ENCODE peak calls at places on chromosomes 13 and 19, in ten cellular contexts. J is Peyer's patch, L is heart left ventricle, K is kidney, D is fibroblast of mammary gland, P is H9, M is glutamatergic neuron, C is endodermal cell, W is left lung, X is HFFc6. Z is an unnamed sample.
A peak's percentile ranks its signal among the peaks of the same experiment; 100 is the strongest.

GRCh38 chr19:43498233-43498830 is 6.2 kb downstream of the PHLDB3 start:
- DNase-seq in C (no peak), D (no peak), W (no peak), J (no peak), X (no peak), L (no peak), M (no peak), K (no peak), P (no peak), Z (no peak)

GRCh38 chr19:55179570-55180484 is at the start of gene SYT5:
- DNase-seq in C (peak; percentile 89), X (no peak), J (peak; percentile 58), P (peak; percentile 69), M (peak; percentile 56), K (no peak), L (peak; percentile 73), W (no peak), D (no peak), Z (no peak)

GRCh38 chr19:19429361-19429760 is 23.9 kb downstream of the GATAD2A start:
- DNase-seq in L (no peak), J (no peak), C (no peak), P (no peak), M (no peak), D (no peak), X (no peak), K (no peak), W (no peak), Z (no peak)

GRCh38 chr19:41939861-41940442 is 11.7 kb upstream of the ERFL start:
- DNase-seq in D (no peak), C (peak; percentile 81), K (peak; percentile 81), X (no peak), P (no peak), L (no peak), J (peak; percentile 78), W (no peak), M (no peak), Z (no peak)

GRCh38 chr19:10871711-10872550 is 578 bp downstream of the CARM1 start:
- DNase-seq in P (no peak), D (no peak), C (peak; percentile 71), J (peak; percentile 65), W (peak; percentile 55), L (peak; percentile 80), X (no peak), M (peak; percentile 77), K (peak; percentile 91), Z (no peak)

GRCh38 chr19:54551293-54551692 is 22.3 kb upstream of the LILRA2 start:
- DNase-seq in K (no peak), W (no peak), P (no peak), L (no peak), X (no peak), D (no peak), C (no peak), J (no peak), M (no peak), Z (no peak)

GRCh38 chr13:61812286-61812685 is 396.6 kb upstream of the PCDH20 start:
- DNase-seq in J (no peak), D (no peak), P (no peak), X (no peak), M (no peak), W (no peak), L (no peak), C (no peak), K (no peak), Z (no peak)

GRCh38 chr13:33849211-33849610 is 31.3 kb downstream of the RFC3 start:
- DNase-seq in D (no peak), J (no peak), X (no peak), K (no peak), M (no peak), W (no peak), C (no peak), P (no peak), L (no peak), Z (no peak)

GRCh38 chr19:43595999-43596841 is at the start of the genes IRGQ and ZNF576:
- DNase-seq in D (peak; percentile 99), M (peak; percentile 100), K (peak; percentile 100), J (peak; percentile 100), C (peak; percentile 100), L (peak; percentile 100), P (peak; percentile 100), W (peak; percentile 100), X (peak; percentile 99), Z (peak; percentile 99)

GRCh38 chr19:5030136-5030820 is 61.4 kb downstream of the KDM4B start:
- DNase-seq in C (no peak), L (no peak), W (no peak), P (no peak), M (peak; percentile 19), J (no peak), K (no peak), D (no peak), X (no peak), Z (no peak)

GRCh38 chr19:5028229-5028886 is 59.4 kb downstream of the KDM4B start:
- DNase-seq in J (no peak), L (no peak), X (no peak), M (no peak), C (no peak), D (no peak), P (no peak), W (no peak), K (no peak), Z (no peak)

GRCh38 chr19:5024282-5024681 is 55.4 kb downstream of the KDM4B start:
- DNase-seq in L (no peak), W (no peak), J (no peak), C (no peak), X (no peak), P (no peak), M (no peak), D (no peak), K (no peak), Z (no peak)

GRCh38 chr19:5025027-5025426 is 56.1 kb downstream of the KDM4B start:
- DNase-seq in L (no peak), P (no peak), C (no peak), J (no peak), M (no peak), D (no peak), W (no peak), X (no peak), K (no peak), Z (no peak)

DNA sequence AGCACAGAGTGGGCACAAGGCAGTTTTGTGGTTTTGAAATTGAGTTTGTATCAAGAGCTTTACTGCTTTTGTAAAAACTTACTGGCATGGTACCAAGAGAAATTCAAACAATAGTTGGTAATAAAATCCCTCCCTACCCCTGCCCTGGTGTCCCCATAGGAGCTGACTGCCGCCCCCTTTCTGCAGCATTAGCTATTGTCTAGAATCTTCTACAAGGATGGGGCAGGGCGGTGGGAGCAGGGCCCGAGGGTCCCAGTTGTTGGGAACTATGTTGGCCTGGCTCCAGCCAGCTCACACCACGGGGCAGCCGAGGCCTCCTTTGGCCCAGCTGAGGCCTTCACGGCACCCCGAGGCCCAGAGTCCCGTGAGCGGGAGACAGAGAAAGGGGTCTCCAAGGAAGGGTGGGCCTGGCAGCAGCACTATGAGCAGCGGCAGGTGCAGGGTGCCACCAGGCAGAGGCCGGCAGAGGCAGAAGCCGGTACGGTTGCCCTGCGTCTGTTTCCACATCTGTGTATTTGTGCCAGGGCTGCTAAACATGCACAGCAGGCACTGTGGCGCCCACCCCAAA is 57.9 kb downstream of the KDM4B start:
- DNase-seq in M (no peak), J (no peak), X (no peak), K (no peak), C (no peak), W (no peak), L (no peak), P (no peak), D (no peak), Z (no peak)
- TF ChIP-seq CTCF in M (no peak), J (no peak), X (peak; percentile 52), K (no peak), C (peak; percentile 58), W (no peak), L (no peak), P (peak; percentile 51), D (peak; percentile 12), Z (peak; percentile 50)

DNA sequence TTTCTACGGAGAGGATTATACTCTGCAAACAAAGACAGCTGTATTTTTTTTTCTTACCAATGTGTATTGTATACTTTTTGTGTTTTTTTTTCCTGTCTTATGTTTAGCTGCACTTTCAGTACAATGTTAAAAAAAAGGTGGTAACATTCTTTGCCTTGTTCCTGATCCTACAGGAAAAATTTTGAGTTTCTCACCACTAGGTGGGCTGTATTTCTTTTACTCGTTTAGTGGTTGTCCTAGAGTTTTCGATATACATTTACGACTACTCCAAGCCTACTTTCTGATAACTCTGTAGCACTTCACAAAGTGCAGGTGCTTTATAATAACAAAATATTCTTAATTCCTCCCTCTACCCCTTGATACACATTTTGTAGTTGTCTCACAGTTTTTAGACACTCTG is 652.2 kb downstream of the UQCRFS1 start:
- DNase-seq in C (no peak), M (no peak), J (no peak), L (no peak), K (no peak), W (no peak), D (no peak), X (no peak), P (no peak), Z (no peak)
- TF ChIP-seq CTCF in C (peak; percentile 72), M (peak; percentile 28), J (no peak), L (no peak), K (no peak), W (no peak), D (no peak), X (no peak), P (peak; percentile 61), Z (no peak)

DNA sequence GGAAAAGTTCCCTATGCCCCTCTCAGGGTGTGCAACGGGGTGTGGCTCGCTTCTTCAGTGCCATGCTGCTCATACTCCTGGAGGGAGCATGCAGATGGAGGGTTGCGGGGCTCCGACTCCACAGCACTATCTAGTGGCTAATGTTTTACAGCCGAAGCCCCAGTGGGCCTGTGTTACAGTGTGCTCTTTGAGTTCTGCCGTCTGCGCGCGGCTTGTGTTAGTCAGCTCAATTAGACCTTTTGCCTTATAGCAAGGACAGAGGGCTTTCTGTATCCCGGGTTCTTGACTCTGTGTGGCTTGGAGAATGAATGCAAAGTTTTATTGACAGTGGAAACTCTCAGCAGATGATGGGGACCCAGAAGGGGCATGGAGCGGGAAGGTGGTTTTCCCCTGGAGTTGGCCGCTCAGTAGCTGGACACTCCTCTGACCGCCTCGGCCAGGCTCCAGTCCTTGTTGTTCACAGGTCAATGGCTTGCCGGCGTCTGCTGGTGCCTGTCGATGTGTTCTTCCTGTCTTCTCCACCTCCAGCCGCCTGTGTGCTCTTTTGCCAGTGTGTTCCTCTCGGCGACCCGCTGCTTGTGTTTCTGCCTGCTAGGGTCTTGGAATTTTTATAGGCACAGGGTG is 383.4 kb downstream of the LMO7 start:
- DNase-seq in W (no peak), M (peak; percentile 76), C (peak; percentile 91), L (peak; percentile 33), X (peak; percentile 22), K (peak; percentile 57), D (peak; percentile 17), J (no peak), P (peak; percentile 83), Z (peak; percentile 69)
- TF ChIP-seq CTCF in W (no peak), M (no peak), C (peak; percentile 86), L (no peak), X (peak; percentile 65), K (no peak), D (peak; percentile 21), J (no peak), P (peak; percentile 81), Z (peak; percentile 52)

DNA sequence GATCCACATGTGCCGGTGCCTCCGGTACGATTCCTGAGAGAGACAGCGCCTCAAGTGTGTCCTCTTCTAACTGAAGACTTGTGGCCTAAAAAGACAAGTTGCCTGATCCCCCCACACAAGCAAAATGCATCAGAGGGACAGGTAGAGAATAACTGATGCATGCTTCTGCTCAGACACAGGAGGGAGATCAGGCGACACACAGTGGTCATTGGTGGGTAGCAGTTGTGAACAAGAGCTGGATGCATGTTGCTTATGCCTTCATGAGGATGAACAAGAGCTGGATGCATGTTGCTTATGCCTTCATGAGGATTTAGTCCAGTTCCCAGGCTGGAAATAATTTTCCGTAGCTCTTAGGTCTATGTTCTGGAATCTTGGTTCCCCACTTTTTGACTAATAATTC is 505.6 kb downstream of the MYO16 start:
- DNase-seq in K (no peak), W (no peak), M (no peak), D (peak; percentile 13), X (no peak), P (no peak), C (no peak), J (no peak), L (no peak), Z (no peak)
- TF ChIP-seq CTCF in K (no peak), W (no peak), M (no peak), D (peak; percentile 26), X (peak; percentile 46), P (peak; percentile 53), C (peak; percentile 64), J (no peak), L (no peak), Z (peak; percentile 46)